ENCODE peak calls at places on chromosome 21, in five cellular contexts. One of them, this sample, is unnamed.

GRCh38 chr21:35120631-35121180 is 71.6 kb upstream of the RUNX1 start:
- DNase-seq in T-helper 9 cell: no peak
- DNase-seq in HCT116: no peak
- DNase-seq in amniotic epithelial cell: no peak
- DNase-seq in activated gamma-delta T cell treated with anti-CD3 and anti-CD28 coated beads, Interleukin-2, amount 50 U/mL, for 16 hours: no peak
- DNase-seq in this sample: no peak

GRCh38 chr21:24976238-24976637 is 631.0 kb downstream of the MRPL39 start:
- DNase-seq in activated gamma-delta T cell treated with anti-CD3 and anti-CD28 coated beads, Interleukin-2, amount 50 U/mL, for 16 hours: no peak
- DNase-seq in HCT116: no peak
- DNase-seq in amniotic epithelial cell: no peak
- DNase-seq in T-helper 9 cell: no peak
- DNase-seq in this sample: no peak

GRCh38 chr21:22476726-22477646 is 1478.8 kb downstream of the NCAM2 start:
- DNase-seq in activated gamma-delta T cell treated with anti-CD3 and anti-CD28 coated beads, Interleukin-2, amount 50 U/mL, for 16 hours: no peak
- DNase-seq in HCT116: no peak
- DNase-seq in T-helper 9 cell: no peak
- DNase-seq in amniotic epithelial cell: no peak
- DNase-seq in this sample: no peak

GRCh38 chr21:32819702-32820101 is 48.1 kb upstream of the PAXBP1 start:
- DNase-seq in HCT116: no peak
- DNase-seq in amniotic epithelial cell: peak
- DNase-seq in activated gamma-delta T cell treated with anti-CD3 and anti-CD28 coated beads, Interleukin-2, amount 50 U/mL, for 16 hours: no peak
- DNase-seq in T-helper 9 cell: no peak
- DNase-seq in this sample: no peak

GRCh38 chr21:45262041-45262581 is 25.6 kb downstream of the POFUT2 start:
- DNase-seq in T-helper 9 cell: no peak
- DNase-seq in HCT116: no peak
- DNase-seq in amniotic epithelial cell: no peak
- DNase-seq in activated gamma-delta T cell treated with anti-CD3 and anti-CD28 coated beads, Interleukin-2, amount 50 U/mL, for 16 hours: no peak
- DNase-seq in this sample: no peak

GRCh38 chr21:45887788-45888187 is 93.8 kb upstream of the COL6A1 start:
- DNase-seq in HCT116: no peak
- DNase-seq in amniotic epithelial cell: no peak
- DNase-seq in activated gamma-delta T cell treated with anti-CD3 and anti-CD28 coated beads, Interleukin-2, amount 50 U/mL, for 16 hours: no peak
- DNase-seq in T-helper 9 cell: no peak
- DNase-seq in this sample: no peak

GRCh38 chr21:9758141-9758540 is 763.2 kb upstream of the TPTE start:
- DNase-seq in T-helper 9 cell: no peak
- DNase-seq in activated gamma-delta T cell treated with anti-CD3 and anti-CD28 coated beads, Interleukin-2, amount 50 U/mL, for 16 hours: no peak
- DNase-seq in HCT116: no peak
- DNase-seq in amniotic epithelial cell: no peak
- DNase-seq in this sample: no peak

GRCh38 chr21:16370176-16370575 is 640.4 kb downstream of the USP25 start:
- DNase-seq in amniotic epithelial cell: no peak
- DNase-seq in activated gamma-delta T cell treated with anti-CD3 and anti-CD28 coated beads, Interleukin-2, amount 50 U/mL, for 16 hours: no peak
- DNase-seq in T-helper 9 cell: no peak
- DNase-seq in HCT116: no peak
- DNase-seq in this sample: no peak

GRCh38 chr21:44874497-44875331 is 1.2 kb upstream of the PTTG1IP start:
- DNase-seq in amniotic epithelial cell: no peak
- DNase-seq in activated gamma-delta T cell treated with anti-CD3 and anti-CD28 coated beads, Interleukin-2, amount 50 U/mL, for 16 hours: no peak
- DNase-seq in HCT116: no peak
- DNase-seq in T-helper 9 cell: no peak
- DNase-seq in this sample: no peak

This sample was measured in cerebellum.